ENCODE peak calls at places on chromosomes 7 and 10, in four cellular contexts. H is prostate gland, B is hepatocyte, T is brain microvascular endothelial cell. Y is an unnamed sample.

GRCh38 chr10:87861566-87861952 is 1.8 kb downstream of the KLLN start:
- DNase-seq in H (peak), T (peak), B (peak), Y (peak)

GRCh38 chr7:132430863-132431822 is 145.1 kb downstream of the PLXNA4 start:
- DNase-seq in B (peak), H (no peak), T (peak), Y (no peak)

GRCh38 chr7:86598311-86598710 is 45.4 kb upstream of the GRM3 start:
- DNase-seq in B (peak), T (no peak), H (no peak), Y (no peak)

GRCh38 chr7:102205915-102206314 is 80.8 kb upstream of the SH2B2 start:
- DNase-seq in B (no peak), H (no peak), T (no peak), Y (no peak)

GRCh38 chr10:114172241-114172640 is 1.8 kb downstream of the CCDC186 start:
- DNase-seq in B (peak), T (no peak), H (no peak), Y (no peak)

GRCh38 chr7:112266141-112266540 is 59.6 kb downstream of the ZNF277 start:
- DNase-seq in B (no peak), H (no peak), T (no peak), Y (no peak)

GRCh38 chr7:2619120-2619519 is 12.7 kb upstream of the TTYH3 start:
- DNase-seq in H (no peak), T (no peak), B (no peak), Y (no peak)

GRCh38 chr10:101011517-101012423 is 12.2 kb downstream of the LZTS2 start:
- DNase-seq in H (no peak), T (no peak), B (peak), Y (no peak)

GRCh38 chr10:91587710-91588638 is 44.9 kb downstream of the PPP1R3C start:
- DNase-seq in B (peak), T (peak), H (no peak), Y (no peak)

GRCh38 chr10:72250666-72251065 is 23.1 kb upstream of the DDIT4 start:
- DNase-seq in T (peak), B (peak), H (peak), Y (no peak)

GRCh38 chr7:17663056-17663675 is 277.1 kb downstream of the SNX13 start:
- DNase-seq in H (no peak), B (peak), T (peak), Y (no peak)

GRCh38 chr7:132437730-132438129 is 138.5 kb downstream of the PLXNA4 start:
- DNase-seq in T (no peak), B (no peak), H (no peak), Y (no peak)

GRCh38 chr7:28036748-28037147 is 143.8 kb downstream of the JAZF1 start:
- DNase-seq in H (peak), B (no peak), T (no peak), Y (no peak)

GRCh38 chr10:18140149-18140956 is at the start of gene CACNB2:
- DNase-seq in B (peak), H (peak), T (no peak), Y (no peak)

GRCh38 chr7:113331155-113331898 is 213.0 kb upstream of the SMIM30 start:
- DNase-seq in T (no peak), B (peak), H (no peak), Y (no peak)

GRCh38 chr10:97685395-97685958 is 1.6 kb downstream of the AVPI1 start:
- DNase-seq in T (peak), H (no peak), B (no peak), Y (no peak)

GRCh38 chr7:142717453-142717852 is 31.8 kb upstream of the PRSS1 start:
- DNase-seq in T (no peak), B (no peak), H (no peak), Y (no peak)

GRCh38 chr10:85767936-85768335 is 598.7 kb downstream of the GRID1 start:
- DNase-seq in H (no peak), B (no peak), T (no peak), Y (no peak)

GRCh38 chr7:106774768-106775551 is 90.1 kb upstream of the PIK3CG start:
- DNase-seq in B (no peak), T (peak), H (no peak), Y (no peak)

GRCh38 chr10:68302871-68303270 is 29.0 kb upstream of the HNRNPH3 start:
- DNase-seq in H (no peak), T (no peak), B (no peak), Y (no peak)

GRCh38 chr7:53811555-53812079 is 730.6 kb upstream of the VSTM2A start:
- DNase-seq in B (no peak), H (no peak), T (no peak), Y (no peak)

DNA sequence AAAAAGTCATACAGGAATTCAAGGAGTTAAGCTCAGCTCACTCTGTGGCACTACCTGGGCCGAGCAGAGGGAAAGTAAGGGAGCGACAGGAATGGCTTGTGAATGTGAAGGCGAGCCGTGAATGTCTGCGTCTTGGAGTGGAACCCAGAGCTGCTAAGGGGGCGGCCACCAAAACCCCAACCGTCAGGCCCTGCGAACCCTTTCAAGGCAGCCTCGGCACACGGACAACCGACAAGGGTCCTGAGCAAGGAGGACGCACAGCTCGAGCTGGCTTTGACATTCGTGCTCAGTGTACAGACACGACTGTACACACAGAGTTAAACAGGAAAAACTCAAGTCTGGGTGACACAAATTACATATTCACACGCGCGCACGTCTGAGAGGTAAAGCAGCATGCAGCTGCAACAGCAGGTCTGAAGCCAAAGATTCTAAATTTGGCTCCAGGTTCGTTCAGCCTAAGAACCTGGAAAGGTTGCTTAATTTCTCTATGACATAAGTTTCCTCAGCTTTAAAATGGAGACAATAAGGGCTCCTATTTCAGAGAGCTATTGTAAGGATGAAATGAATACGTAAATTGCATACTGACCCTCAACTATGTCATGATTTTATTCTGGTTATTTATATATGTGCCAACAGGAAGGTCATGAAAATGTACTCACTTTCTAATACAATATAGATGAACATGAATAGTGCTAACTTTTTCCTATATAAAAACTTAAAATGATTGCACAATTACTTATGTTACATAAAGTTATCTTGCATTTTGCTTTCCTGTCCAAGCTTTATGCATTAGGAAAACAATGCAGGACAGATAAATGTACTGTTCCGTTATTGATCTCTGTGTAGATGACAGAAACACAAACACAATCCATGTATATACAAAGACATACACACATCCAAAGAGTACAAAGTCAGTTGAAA is 192.9 kb downstream of the ZMYND11 start:
- DNase-seq in B (no peak), T (no peak), H (no peak), Y (no peak)
- H3K4me3 ChIP-seq in B (no peak), T (no peak), H (no peak), Y (no peak)

GRCh38 chr7:1175967-1176851 is 16.2 kb upstream of the ZFAND2A start:
- DNase-seq in H (peak), B (peak), T (peak), Y (peak)

GRCh38 chr7:1174881-1175596 is 15.0 kb upstream of the ZFAND2A start:
- DNase-seq in T (no peak), H (no peak), B (no peak), Y (no peak)

GRCh38 chr7:1175597-1175966 is 15.6 kb upstream of the ZFAND2A start:
- DNase-seq in H (no peak), T (no peak), B (no peak), Y (no peak)

GRCh38 chr7:1172666-1173523 is 12.9 kb upstream of the ZFAND2A start:
- DNase-seq in H (no peak), T (no peak), B (no peak), Y (no peak)

DNA sequence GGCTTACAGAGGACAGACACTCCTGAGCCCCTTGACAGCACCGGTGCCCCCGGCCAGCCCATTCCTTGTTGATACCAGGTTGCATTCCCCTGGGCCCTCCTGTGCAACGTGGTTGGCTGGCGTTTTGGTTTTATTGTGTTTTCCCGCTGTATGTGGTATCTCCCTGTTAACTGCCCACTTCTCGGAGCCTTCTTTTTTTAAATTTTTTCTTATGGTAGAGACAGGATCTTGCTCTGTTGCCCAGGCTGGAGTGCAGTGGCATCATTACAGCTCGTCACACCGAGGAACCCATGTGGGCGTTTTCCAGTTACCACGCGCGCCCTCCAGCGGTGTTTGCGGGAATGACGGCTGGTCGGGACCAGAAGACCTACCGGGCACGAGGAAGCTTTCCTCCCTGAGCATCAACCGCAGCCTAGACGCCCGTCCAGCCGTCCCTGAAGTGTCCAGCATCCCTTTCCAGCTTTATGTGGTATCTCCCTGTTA is 16.9 kb upstream of the ZFAND2A start:
- DNase-seq in B (peak), T (peak), H (no peak), Y (no peak)
- TF ChIP-seq CTCF in B (peak), T (peak), H (peak), Y (peak)

GRCh38 chr10:7410306-7410799 is 481 bp downstream of the SFMBT2 start:
- DNase-seq in H (no peak), B (peak), T (no peak), Y (no peak)

GRCh38 chr10:7409732-7410168 is 1.1 kb downstream of the SFMBT2 start:
- DNase-seq in B (peak), H (peak), T (no peak), Y (no peak)

GRCh38 chr10:7411671-7412481 is 1.0 kb upstream of the SFMBT2 start:
- DNase-seq in T (no peak), H (peak), B (peak), Y (no peak)

GRCh38 chr10:7410800-7411670 is at the start of gene SFMBT2:
- DNase-seq in B (peak), H (peak), T (peak), Y (no peak)

GRCh38 chr10:7412482-7413251 is 1.8 kb upstream of the SFMBT2 start:
- DNase-seq in H (peak), T (no peak), B (peak), Y (no peak)
- H3K4me3 ChIP-seq in H (peak), T (no peak), B (no peak), Y (peak)

GRCh38 chr7:108455524-108455832 is 758 bp downstream of the NRCAM start:
- DNase-seq in B (peak), T (no peak), H (no peak), Y (no peak)

GRCh38 chr7:108453320-108453719 is 2.9 kb downstream of the NRCAM start:
- DNase-seq in H (no peak), T (no peak), B (no peak), Y (no peak)

GRCh38 chr7:108455833-108456677 is at the start of gene NRCAM:
- DNase-seq in T (no peak), H (no peak), B (peak), Y (no peak)

GRCh38 chr7:108454317-108454673 is 1.9 kb downstream of the NRCAM start:
- DNase-seq in H (no peak), B (no peak), T (no peak), Y (no peak)

GRCh38 chr7:108454674-108455523 is 1.3 kb downstream of the NRCAM start:
- DNase-seq in B (peak), T (no peak), H (no peak), Y (no peak)
- TF ChIP-seq CTCF in B (peak), T (peak), H (no peak), Y (no peak)